ENCODE peak calls at places on chromosome 13, in seven cellular contexts. One of them, this sample, is unnamed.
A peak's percentile ranks its signal among the peaks of the same experiment; 100 is the strongest.

GRCh38 chr13:52127783-52128702 is 830 bp downstream of the NEK5 start:
- DNase-seq in transverse colon: peak; percentile 71
- DNase-seq in A549: peak; percentile 61
- DNase-seq in H1: peak; percentile 82
- DNase-seq in ovary: peak; percentile 44
- DNase-seq in HepG2: peak; percentile 68
- DNase-seq in stomach: peak; percentile 67
- DNase-seq in this sample: no peak

GRCh38 chr13:51330741-51331140 is 8.8 kb upstream of the SERPINE3 start:
- DNase-seq in transverse colon: no peak
- DNase-seq in A549: no peak
- DNase-seq in H1: no peak
- DNase-seq in ovary: no peak
- DNase-seq in HepG2: no peak
- DNase-seq in stomach: no peak
- DNase-seq in this sample: no peak

GRCh38 chr13:114167445-114167844 is 11.6 kb upstream of the CFAP97D2 start:
- DNase-seq in transverse colon: no peak
- DNase-seq in A549: no peak
- DNase-seq in H1: no peak
- DNase-seq in ovary: no peak
- DNase-seq in HepG2: no peak
- DNase-seq in stomach: no peak
- DNase-seq in this sample: peak; percentile 41

GRCh38 chr13:30141773-30142501 is 165.4 kb downstream of the KATNAL1 start:
- DNase-seq in transverse colon: no peak
- DNase-seq in A549: no peak
- DNase-seq in H1: no peak
- DNase-seq in ovary: no peak
- DNase-seq in HepG2: no peak
- DNase-seq in stomach: no peak
- DNase-seq in this sample: no peak

GRCh38 chr13:113393226-113393571 is 29.3 kb upstream of the GRTP1 start:
- DNase-seq in transverse colon: no peak
- DNase-seq in A549: no peak
- DNase-seq in H1: no peak
- DNase-seq in ovary: no peak
- DNase-seq in HepG2: no peak
- DNase-seq in stomach: no peak
- DNase-seq in this sample: no peak

GRCh38 chr13:24407844-24408243 is 98.5 kb downstream of the C1QTNF9 start:
- DNase-seq in transverse colon: no peak
- DNase-seq in A549: no peak
- DNase-seq in H1: no peak
- DNase-seq in ovary: no peak
- DNase-seq in HepG2: no peak
- DNase-seq in stomach: no peak
- DNase-seq in this sample: no peak

GRCh38 chr13:114131581-114132418 is 623 bp downstream of the RASA3 start:
- DNase-seq in transverse colon: no peak
- DNase-seq in A549: peak; percentile 12
- DNase-seq in H1: no peak
- DNase-seq in ovary: no peak
- DNase-seq in HepG2: no peak
- DNase-seq in stomach: no peak
- DNase-seq in this sample: no peak

GRCh38 chr13:51742611-51743010 is 61.4 kb downstream of the DHRS12 start:
- DNase-seq in transverse colon: no peak
- DNase-seq in A549: no peak
- DNase-seq in H1: no peak
- DNase-seq in ovary: peak; percentile 46
- DNase-seq in HepG2: no peak
- DNase-seq in stomach: no peak
- DNase-seq in this sample: no peak

GRCh38 chr13:110714798-110715394 is 1.4 kb downstream of the ING1 start:
- DNase-seq in transverse colon: peak; percentile 63
- DNase-seq in A549: no peak
- DNase-seq in H1: peak; percentile 71
- DNase-seq in ovary: peak; percentile 76
- DNase-seq in HepG2: peak; percentile 20
- DNase-seq in stomach: peak; percentile 55
- DNase-seq in this sample: peak; percentile 93

GRCh38 chr13:75685239-75685697 is 49.1 kb downstream of the LMO7 start:
- DNase-seq in transverse colon: no peak
- DNase-seq in A549: peak; percentile 52
- DNase-seq in H1: no peak
- DNase-seq in ovary: no peak
- DNase-seq in HepG2: peak; percentile 42
- DNase-seq in stomach: no peak
- DNase-seq in this sample: no peak

GRCh38 chr13:99215466-99215865 is 14.8 kb downstream of the UBAC2 start:
- DNase-seq in transverse colon: no peak
- DNase-seq in A549: no peak
- DNase-seq in H1: no peak
- DNase-seq in ovary: no peak
- DNase-seq in HepG2: no peak
- DNase-seq in stomach: no peak
- DNase-seq in this sample: no peak

GRCh38 chr13:49545661-49546060 is 39.7 kb downstream of the RCBTB1 start:
- DNase-seq in transverse colon: no peak
- DNase-seq in A549: no peak
- DNase-seq in H1: no peak
- DNase-seq in ovary: no peak
- DNase-seq in HepG2: no peak
- DNase-seq in stomach: no peak
- DNase-seq in this sample: no peak

GRCh38 chr13:45538382-45538781 is 73.6 kb downstream of the COG3 start:
- DNase-seq in transverse colon: no peak
- DNase-seq in A549: no peak
- DNase-seq in H1: no peak
- DNase-seq in ovary: no peak
- DNase-seq in HepG2: no peak
- DNase-seq in stomach: no peak
- DNase-seq in this sample: no peak
- TF ChIP-seq EP300 in transverse colon: no peak
- TF ChIP-seq EP300 in A549: no peak
- TF ChIP-seq EP300 in H1: no peak
- TF ChIP-seq EP300 in ovary: no peak
- TF ChIP-seq EP300 in HepG2: no peak
- TF ChIP-seq EP300 in stomach: no peak
- TF ChIP-seq EP300 in this sample: no peak

GRCh38 chr13:62300021-62300420 is 884.4 kb upstream of the PCDH20 start:
- DNase-seq in transverse colon: no peak
- DNase-seq in A549: no peak
- DNase-seq in H1: no peak
- DNase-seq in ovary: no peak
- DNase-seq in HepG2: no peak
- DNase-seq in stomach: no peak
- DNase-seq in this sample: no peak
- TF ChIP-seq EP300 in transverse colon: no peak
- TF ChIP-seq EP300 in A549: no peak
- TF ChIP-seq EP300 in H1: no peak
- TF ChIP-seq EP300 in ovary: no peak
- TF ChIP-seq EP300 in HepG2: no peak
- TF ChIP-seq EP300 in stomach: no peak
- TF ChIP-seq EP300 in this sample: no peak

DNA sequence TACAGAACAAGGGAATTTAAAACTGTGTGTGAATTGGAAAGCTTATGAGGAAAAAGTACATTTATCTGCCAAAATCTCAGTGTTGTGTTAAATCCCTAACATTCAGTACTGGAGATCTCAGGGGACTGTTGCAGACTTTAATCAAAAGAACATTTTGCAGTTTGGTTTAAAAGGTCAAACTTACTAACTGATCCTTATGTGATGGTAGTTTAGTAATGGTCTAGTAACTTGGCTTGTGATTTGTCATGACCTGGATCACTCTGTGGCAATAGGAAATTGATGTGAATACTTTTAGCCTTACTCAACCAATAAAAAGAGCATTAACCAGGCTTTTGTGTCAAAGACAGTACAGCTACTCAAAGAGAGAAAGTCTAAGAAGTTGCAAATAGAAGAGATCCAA is 862.0 kb upstream of the MIR17HG start:
- DNase-seq in transverse colon: no peak
- DNase-seq in A549: peak; percentile 26
- DNase-seq in H1: no peak
- DNase-seq in ovary: no peak
- DNase-seq in HepG2: no peak
- DNase-seq in stomach: no peak
- DNase-seq in this sample: no peak
- TF ChIP-seq EP300 in transverse colon: no peak
- TF ChIP-seq EP300 in A549: no peak
- TF ChIP-seq EP300 in H1: no peak
- TF ChIP-seq EP300 in ovary: no peak
- TF ChIP-seq EP300 in HepG2: no peak
- TF ChIP-seq EP300 in stomach: no peak
- TF ChIP-seq EP300 in this sample: no peak

GRCh38 chr13:40770934-40771618 is at the start of gene MRPS31:
- DNase-seq in transverse colon: peak; percentile 97
- DNase-seq in A549: peak; percentile 93
- DNase-seq in H1: peak; percentile 97
- DNase-seq in ovary: peak; percentile 92
- DNase-seq in HepG2: peak; percentile 92
- DNase-seq in stomach: peak; percentile 96
- DNase-seq in this sample: peak; percentile 98
- TF ChIP-seq EP300 in transverse colon: no peak
- TF ChIP-seq EP300 in A549: no peak
- TF ChIP-seq EP300 in H1: no peak
- TF ChIP-seq EP300 in ovary: no peak
- TF ChIP-seq EP300 in HepG2: peak; percentile 48
- TF ChIP-seq EP300 in stomach: peak; percentile 48
- TF ChIP-seq EP300 in this sample: no peak

GRCh38 chr13:84237181-84237580 is 354.9 kb upstream of the SLITRK1 start:
- DNase-seq in transverse colon: no peak
- DNase-seq in A549: no peak
- DNase-seq in H1: no peak
- DNase-seq in ovary: no peak
- DNase-seq in HepG2: no peak
- DNase-seq in stomach: no peak
- DNase-seq in this sample: no peak
- TF ChIP-seq EP300 in transverse colon: no peak
- TF ChIP-seq EP300 in A549: no peak
- TF ChIP-seq EP300 in H1: no peak
- TF ChIP-seq EP300 in ovary: no peak
- TF ChIP-seq EP300 in HepG2: no peak
- TF ChIP-seq EP300 in stomach: no peak
- TF ChIP-seq EP300 in this sample: no peak

DNA sequence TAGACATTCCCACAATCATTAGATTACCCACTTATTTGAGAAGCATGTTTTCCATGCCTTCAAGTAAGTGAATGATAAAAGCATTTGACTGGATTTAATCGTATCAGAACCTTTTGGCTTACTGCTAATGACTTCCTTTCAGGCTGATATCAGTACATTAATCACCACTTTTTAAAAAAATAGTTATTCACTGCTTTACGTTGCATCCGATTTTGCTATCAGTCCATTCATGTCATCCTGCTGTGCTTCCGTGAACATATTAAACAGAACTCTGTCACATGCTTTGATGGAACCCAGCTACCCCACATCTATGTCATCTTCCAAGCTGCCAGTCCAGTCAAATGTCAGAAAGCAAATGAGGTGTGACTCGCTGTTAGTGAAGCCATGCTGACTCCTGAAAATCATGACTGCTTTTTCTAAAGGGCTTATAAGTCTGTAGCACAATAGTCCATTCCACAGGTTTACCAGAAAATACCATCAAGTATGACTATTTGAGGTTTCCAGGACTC is 440.9 kb downstream of the IRS2 start:
- DNase-seq in transverse colon: no peak
- DNase-seq in A549: no peak
- DNase-seq in H1: no peak
- DNase-seq in ovary: no peak
- DNase-seq in HepG2: no peak
- DNase-seq in stomach: no peak
- DNase-seq in this sample: no peak
- TF ChIP-seq EP300 in transverse colon: no peak
- TF ChIP-seq EP300 in A549: no peak
- TF ChIP-seq EP300 in H1: no peak
- TF ChIP-seq EP300 in ovary: no peak
- TF ChIP-seq EP300 in HepG2: no peak
- TF ChIP-seq EP300 in stomach: no peak
- TF ChIP-seq EP300 in this sample: no peak

GRCh38 chr13:35908221-35908620 is 223.0 kb downstream of the DCLK1 start:
- DNase-seq in transverse colon: no peak
- DNase-seq in A549: no peak
- DNase-seq in H1: no peak
- DNase-seq in ovary: no peak
- DNase-seq in HepG2: no peak
- DNase-seq in stomach: no peak
- DNase-seq in this sample: no peak

GRCh38 chr13:35898041-35898440 is 233.1 kb downstream of the DCLK1 start:
- DNase-seq in transverse colon: no peak
- DNase-seq in A549: no peak
- DNase-seq in H1: no peak
- DNase-seq in ovary: no peak
- DNase-seq in HepG2: no peak
- DNase-seq in stomach: no peak
- DNase-seq in this sample: no peak

GRCh38 chr13:35906636-35907035 is 224.5 kb downstream of the DCLK1 start:
- DNase-seq in transverse colon: no peak
- DNase-seq in A549: no peak
- DNase-seq in H1: peak; percentile 33
- DNase-seq in ovary: no peak
- DNase-seq in HepG2: no peak
- DNase-seq in stomach: no peak
- DNase-seq in this sample: no peak

GRCh38 chr13:35903075-35903474 is 228.1 kb downstream of the DCLK1 start:
- DNase-seq in transverse colon: no peak
- DNase-seq in A549: no peak
- DNase-seq in H1: no peak
- DNase-seq in ovary: no peak
- DNase-seq in HepG2: no peak
- DNase-seq in stomach: no peak
- DNase-seq in this sample: no peak
- TF ChIP-seq EP300 in transverse colon: no peak
- TF ChIP-seq EP300 in A549: no peak
- TF ChIP-seq EP300 in H1: no peak
- TF ChIP-seq EP300 in ovary: no peak
- TF ChIP-seq EP300 in HepG2: no peak
- TF ChIP-seq EP300 in stomach: no peak
- TF ChIP-seq EP300 in this sample: no peak

DNA sequence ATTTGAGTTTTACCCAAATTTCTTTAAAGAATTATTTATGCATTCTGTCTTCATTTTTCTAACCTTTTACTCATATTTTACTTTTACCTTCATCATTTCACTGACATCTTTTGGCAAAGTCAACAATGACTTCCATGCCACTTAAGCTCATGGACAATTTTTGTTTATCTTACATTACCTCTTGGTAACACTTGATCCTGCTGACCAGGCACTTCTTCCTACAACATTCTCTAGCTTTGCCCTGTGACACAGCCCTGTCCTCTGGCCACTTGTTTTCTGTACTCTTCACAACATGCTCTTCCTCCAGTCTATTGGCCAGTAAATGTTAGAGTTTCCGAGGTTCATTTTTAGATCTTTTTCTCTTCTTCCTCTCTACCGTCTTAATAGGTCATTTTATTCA is 377.2 kb downstream of the SUCLA2 start:
- DNase-seq in transverse colon: no peak
- DNase-seq in A549: no peak
- DNase-seq in H1: no peak
- DNase-seq in ovary: no peak
- DNase-seq in HepG2: no peak
- DNase-seq in stomach: no peak
- DNase-seq in this sample: no peak
- TF ChIP-seq EP300 in transverse colon: no peak
- TF ChIP-seq EP300 in A549: no peak
- TF ChIP-seq EP300 in H1: no peak
- TF ChIP-seq EP300 in ovary: no peak
- TF ChIP-seq EP300 in HepG2: no peak
- TF ChIP-seq EP300 in stomach: no peak
- TF ChIP-seq EP300 in this sample: no peak

GRCh38 chr13:108575430-108575829 is 54.0 kb upstream of the MYO16 start:
- DNase-seq in transverse colon: no peak
- DNase-seq in A549: no peak
- DNase-seq in H1: no peak
- DNase-seq in ovary: no peak
- DNase-seq in HepG2: no peak
- DNase-seq in stomach: no peak
- DNase-seq in this sample: no peak
- TF ChIP-seq EP300 in transverse colon: no peak
- TF ChIP-seq EP300 in A549: no peak
- TF ChIP-seq EP300 in H1: no peak
- TF ChIP-seq EP300 in ovary: no peak
- TF ChIP-seq EP300 in HepG2: no peak
- TF ChIP-seq EP300 in stomach: no peak
- TF ChIP-seq EP300 in this sample: no peak

This sample was measured in upper lobe of left lung.